ENCODE peak calls at places on chromosome 3, in six cellular contexts. V is CD4-positive, CD25-positive, alpha-beta regulatory T cell; G is lower lobe of right lung; C is CD8-positive, alpha-beta T cell; X is esophagus muscularis mucosa; T is left lung. K is an unnamed sample. For H3K36me3, the result is how much of the 10 kb centered on the place peaks cover.

GRCh38 chr3:53426918-53427317 is 67.5 kb upstream of the CACNA1D start:
- DNase-seq in V (no peak), G (no peak), C (no peak), X (no peak), T (no peak), K (no peak)

GRCh38 chr3:44478055-44478468 is 592 bp upstream of the ZNF445 start:
- DNase-seq in V (no peak), G (no peak), C (no peak), X (no peak), T (no peak), K (no peak)

GRCh38 chr3:123342631-123343080 is 106.2 kb downstream of the ADCY5 start:
- DNase-seq in V (no peak), G (no peak), C (no peak), X (no peak), T (no peak), K (no peak)

GRCh38 chr3:72441284-72441994 is 406.8 kb downstream of the SHQ1 start:
- DNase-seq in V (no peak), G (no peak), C (no peak), X (no peak), T (no peak), K (no peak)

GRCh38 chr3:140008693-140008980 is 73.7 kb downstream of the CLSTN2 start:
- DNase-seq in V (no peak), G (no peak), C (no peak), X (no peak), T (no peak), K (no peak)

GRCh38 chr3:39428745-39429201 is 22.3 kb downstream of the RPSA start:
- DNase-seq in V (no peak), G (no peak), C (no peak), X (no peak), T (no peak), K (no peak)

GRCh38 chr3:12350151-12350813 is 61.4 kb downstream of the PPARG start:
- DNase-seq in V (no peak), G (peak), C (no peak), X (no peak), T (no peak), K (peak)

GRCh38 chr3:124635169-124635539 is 95.1 kb upstream of the UMPS start:
- DNase-seq in V (no peak), G (no peak), C (no peak), X (no peak), T (no peak), K (no peak)

GRCh38 chr3:182115328-182116045 is 403.8 kb downstream of the SOX2 start:
- DNase-seq in V (no peak), G (no peak), C (no peak), X (no peak), T (no peak), K (no peak)

GRCh38 chr3:14532691-14533456 is 7.3 kb downstream of the GRIP2 start:
- DNase-seq in V (no peak), G (no peak), C (no peak), X (no peak), T (peak), K (peak)

GRCh38 chr3:124261301-124261700 is 269.4 kb upstream of the ROPN1 start:
- DNase-seq in V (no peak), G (no peak), C (no peak), X (no peak), T (no peak), K (no peak)

GRCh38 chr3:43742935-43743334 is 52.2 kb downstream of the ABHD5 start:
- DNase-seq in V (no peak), G (no peak), C (no peak), X (no peak), T (no peak), K (no peak)

GRCh38 chr3:138673641-138674040 is 65.1 kb downstream of the FAIM start:
- DNase-seq in V (no peak), G (no peak), C (no peak), X (no peak), T (no peak), K (no peak)

GRCh38 chr3:114319453-114319852 is 25.6 kb downstream of the TIGIT start:
- DNase-seq in V (no peak), G (no peak), C (no peak), X (no peak), T (no peak), K (no peak)

GRCh38 chr3:13069495-13069894 is 3.7 kb downstream of the IQSEC1 start:
- DNase-seq in V (no peak), G (no peak), C (peak), X (no peak), T (peak), K (no peak)

GRCh38 chr3:175009294-175009693 is 150.2 kb downstream of the NAALADL2 start:
- DNase-seq in V (no peak), G (no peak), C (no peak), X (no peak), T (no peak), K (no peak)

GRCh38 chr3:30476373-30477082 is 129.9 kb upstream of the TGFBR2 start:
- DNase-seq in V (no peak), G (no peak), C (no peak), X (no peak), T (no peak), K (no peak)

GRCh38 chr3:21664996-21665395 is 86.0 kb downstream of the ZNF385D start:
- DNase-seq in V (no peak), G (no peak), C (no peak), X (no peak), T (no peak), K (no peak)

GRCh38 chr3:104359546-104359945 is 1007.2 kb upstream of the ALCAM start:
- DNase-seq in V (no peak), G (no peak), C (no peak), X (no peak), T (no peak), K (no peak)

GRCh38 chr3:123587399-123587798 is 2.5 kb upstream of the HACD2 start:
- DNase-seq in V (no peak), G (no peak), C (no peak), X (peak), T (no peak), K (no peak)

GRCh38 chr3:150933473-150934008 is 28.3 kb upstream of the MINDY4B start:
- DNase-seq in V (no peak), G (no peak), C (no peak), X (no peak), T (no peak), K (no peak)

GRCh38 chr3:150928234-150928633 is 23.0 kb upstream of the MINDY4B start:
- DNase-seq in V (no peak), G (no peak), C (no peak), X (no peak), T (no peak), K (no peak)

GRCh38 chr3:150930839-150931238 is 25.6 kb upstream of the MINDY4B start:
- DNase-seq in V (no peak), G (no peak), C (no peak), X (no peak), T (no peak), K (no peak)

GRCh38 chr3:150936693-150937092 is 31.5 kb upstream of the MINDY4B start:
- DNase-seq in V (no peak), G (no peak), C (no peak), X (no peak), T (no peak), K (no peak)

DNA sequence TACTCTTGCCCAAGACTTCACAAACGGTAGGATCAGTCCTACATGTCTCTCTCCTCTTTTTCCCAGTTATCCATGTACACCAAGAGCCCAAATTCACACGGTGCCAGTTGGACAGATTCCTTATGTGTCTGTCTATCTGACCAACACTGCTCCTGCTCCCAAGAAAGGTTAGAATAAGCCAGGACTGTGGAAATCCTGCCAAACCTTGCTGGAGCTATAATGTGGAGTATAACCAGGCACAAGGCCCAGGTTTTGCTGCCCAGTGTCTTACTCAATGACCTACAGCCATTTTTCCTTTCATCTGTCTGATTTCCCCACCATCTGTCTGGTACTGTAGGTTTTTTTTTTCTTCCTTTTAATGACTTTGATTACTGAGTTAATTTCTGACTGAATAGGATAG is 26.5 kb upstream of the MINDY4B start:
- DNase-seq in V (no peak), G (no peak), C (no peak), X (no peak), T (no peak), K (no peak)
- H3K36me3 ChIP-seq in V (under half), G (under half), C (under half), X (under half), T (under half), K (under half)

GRCh38 chr3:187044206-187044605 is 95.1 kb downstream of the RPL39L start:
- DNase-seq in V (no peak), G (no peak), C (no peak), X (no peak), T (peak), K (no peak)
- H3K36me3 ChIP-seq in V (half or more), G (under half), C (under half), X (under half), T (under half), K (under half)

GRCh38 chr3:119230071-119230470 is 10.6 kb downstream of the B4GALT4 start:
- DNase-seq in V (no peak), G (no peak), C (no peak), X (no peak), T (no peak), K (no peak)
- H3K36me3 ChIP-seq in V (under half), G (half or more), C (under half), X (half or more), T (half or more), K (under half)

GRCh38 chr3:100725935-100726334 is 16.6 kb downstream of the TFG start:
- DNase-seq in V (no peak), G (no peak), C (no peak), X (no peak), T (no peak), K (no peak)
- H3K36me3 ChIP-seq in V (half or more), G (half or more), C (under half), X (half or more), T (half or more), K (under half)

K was measured in pancreas.